ENCODE peak calls at places on chromosomes 11 and 22, in five cellular contexts. V, Q, H, U and F are unnamed samples.

GRCh38 chr11:108887436-108888238 is 222.8 kb downstream of the DDX10 start:
- DNase-seq in V (peak; percentile 74), Q (no peak), H (no peak), U (no peak), F (peak; percentile 97)

GRCh38 chr11:1772270-1773130 is 8.8 kb upstream of the CTSD start:
- DNase-seq in V (peak; percentile 90), Q (peak; percentile 91), H (peak; percentile 83), U (no peak), F (peak; percentile 99)

GRCh38 chr11:69008774-69009440 is 4.1 kb downstream of the MRGPRF start:
- DNase-seq in V (peak; percentile 97), Q (peak; percentile 86), H (peak; percentile 80), U (no peak), F (peak; percentile 95)

GRCh38 chr11:120390585-120390922 is 54.3 kb downstream of the ARHGEF12 start:
- DNase-seq in V (no peak), Q (no peak), H (no peak), U (no peak), F (no peak)

GRCh38 chr22:46695346-46696224 is 42.5 kb downstream of the CERK start:
- DNase-seq in V (no peak), Q (no peak), H (no peak), U (no peak), F (no peak)

GRCh38 chr11:22130462-22131053 is 62.3 kb upstream of the ANO5 start:
- DNase-seq in V (peak; percentile 19), Q (peak; percentile 0), H (no peak), U (no peak), F (peak; percentile 3)

GRCh38 chr11:69912161-69912910 is 93.1 kb upstream of the FGF3 start:
- DNase-seq in V (no peak), Q (no peak), H (no peak), U (no peak), F (no peak)

GRCh38 chr11:1568451-1568911 is 3.6 kb downstream of the DUSP8 start:
- DNase-seq in V (no peak), Q (no peak), H (no peak), U (no peak), F (no peak)

GRCh38 chr11:85822814-85823213 is 11.9 kb upstream of the SYTL2 start:
- DNase-seq in V (peak; percentile 65), Q (no peak), H (no peak), U (no peak), F (peak; percentile 39)

GRCh38 chr11:101555366-101555765 is 28.4 kb downstream of the TRPC6 start:
- DNase-seq in V (peak; percentile 87), Q (no peak), H (no peak), U (no peak), F (peak; percentile 40)

GRCh38 chr11:69284081-69284511 is 9.9 kb upstream of the MYEOV start:
- DNase-seq in V (no peak), Q (no peak), H (no peak), U (no peak), F (no peak)

GRCh38 chr11:71998649-71999310 is at the start of gene IL18BP:
- DNase-seq in V (no peak), Q (no peak), H (no peak), U (no peak), F (no peak)

GRCh38 chr11:35404397-35404775 is 15.0 kb downstream of the SLC1A2 start:
- DNase-seq in V (peak; percentile 56), Q (peak; percentile 50), H (peak; percentile 74), U (peak; percentile 48), F (peak; percentile 57)

GRCh38 chr11:36452987-36453386 is 57.1 kb downstream of the TRAF6 start:
- DNase-seq in V (no peak), Q (no peak), H (no peak), U (no peak), F (no peak)

GRCh38 chr11:57240007-57240406 is 3.0 kb upstream of the APLNR start:
- DNase-seq in V (no peak), Q (no peak), H (no peak), U (no peak), F (no peak)

GRCh38 chr11:123469089-123469488 is 39.0 kb downstream of the GRAMD1B start:
- DNase-seq in V (peak; percentile 33), Q (no peak), H (no peak), U (no peak), F (no peak)

GRCh38 chr11:558503-558902 is 2.0 kb downstream of the LMNTD2 start:
- DNase-seq in V (no peak), Q (no peak), H (no peak), U (no peak), F (no peak)

GRCh38 chr11:134522782-134523570 is 110.9 kb upstream of the B3GAT1 start:
- DNase-seq in V (no peak), Q (no peak), H (no peak), U (no peak), F (no peak)

GRCh38 chr22:27409299-27409698 is 392.3 kb downstream of the MN1 start:
- DNase-seq in V (no peak), Q (no peak), H (no peak), U (no peak), F (peak; percentile 44)

GRCh38 chr11:70680781-70681281 is 282.5 kb downstream of the CTTN start:
- DNase-seq in V (no peak), Q (no peak), H (no peak), U (no peak), F (no peak)

GRCh38 chr11:47716692-47717091 is 1.5 kb upstream of the AGBL2 start:
- DNase-seq in V (no peak), Q (no peak), H (no peak), U (no peak), F (no peak)

GRCh38 chr11:99260696-99261095 is 239.9 kb downstream of the CNTN5 start:
- DNase-seq in V (peak; percentile 38), Q (no peak), H (no peak), U (no peak), F (peak; percentile 77)

GRCh38 chr22:24685804-24686203 is 82.8 kb downstream of the GGT1 start:
- DNase-seq in V (no peak), Q (no peak), H (no peak), U (no peak), F (peak; percentile 48)

GRCh38 chr11:132047167-132047566 is 676.8 kb downstream of the NTM start:
- DNase-seq in V (no peak), Q (no peak), H (no peak), U (no peak), F (peak; percentile 23)

GRCh38 chr22:30506507-30506968 is 1.0 kb upstream of the SEC14L4 start:
- DNase-seq in V (no peak), Q (no peak), H (no peak), U (no peak), F (no peak)
- TF ChIP-seq CTCF in V (no peak), Q (no peak), H (no peak), U (no peak), F (no peak)

GRCh38 chr22:37137903-37138665 is 11.6 kb downstream of the IL2RB start:
- DNase-seq in V (no peak), Q (no peak), H (no peak), U (no peak), F (no peak)
- TF ChIP-seq CTCF in V (no peak), Q (no peak), H (no peak), U (no peak), F (no peak)

DNA sequence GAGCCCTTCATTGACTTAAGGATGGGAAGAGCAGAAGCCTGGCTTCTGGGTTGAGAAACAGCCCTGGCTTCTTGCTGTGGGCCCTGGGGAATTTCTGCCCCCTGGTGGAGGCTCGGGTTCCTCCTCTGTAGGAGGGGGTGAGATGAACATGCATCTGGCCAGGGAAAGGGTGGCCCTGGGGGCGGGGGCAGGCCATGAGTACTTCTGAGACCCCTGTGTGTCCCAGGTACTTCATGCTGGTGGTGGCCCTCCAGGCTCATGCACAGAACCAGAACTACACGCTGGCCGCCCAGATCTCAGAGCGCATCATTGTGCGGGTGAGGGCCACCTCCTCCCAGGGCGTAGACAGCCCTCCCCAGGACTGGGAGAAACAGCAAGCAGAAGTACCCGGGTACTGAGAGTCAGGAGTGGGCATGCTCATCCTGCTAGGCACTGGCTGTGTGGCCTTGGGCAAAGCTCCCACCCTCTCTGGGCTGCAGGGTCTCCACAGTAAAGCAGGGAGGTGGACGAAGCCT is 15.8 kb downstream of the TMEM258 start:
- DNase-seq in V (peak; percentile 80), Q (peak; percentile 59), H (peak; percentile 84), U (peak; percentile 62), F (peak; percentile 90)
- TF ChIP-seq CTCF in V (peak; percentile 94), Q (peak; percentile 69), H (peak; percentile 76), U (peak; percentile 73), F (peak; percentile 91)

GRCh38 chr11:34363363-34364084 is 5.7 kb upstream of the ABTB2 start:
- DNase-seq in V (no peak), Q (no peak), H (no peak), U (no peak), F (no peak)

GRCh38 chr11:34364102-34364501 is 6.3 kb upstream of the ABTB2 start:
- DNase-seq in V (peak; percentile 48), Q (no peak), H (no peak), U (no peak), F (peak; percentile 43)

DNA sequence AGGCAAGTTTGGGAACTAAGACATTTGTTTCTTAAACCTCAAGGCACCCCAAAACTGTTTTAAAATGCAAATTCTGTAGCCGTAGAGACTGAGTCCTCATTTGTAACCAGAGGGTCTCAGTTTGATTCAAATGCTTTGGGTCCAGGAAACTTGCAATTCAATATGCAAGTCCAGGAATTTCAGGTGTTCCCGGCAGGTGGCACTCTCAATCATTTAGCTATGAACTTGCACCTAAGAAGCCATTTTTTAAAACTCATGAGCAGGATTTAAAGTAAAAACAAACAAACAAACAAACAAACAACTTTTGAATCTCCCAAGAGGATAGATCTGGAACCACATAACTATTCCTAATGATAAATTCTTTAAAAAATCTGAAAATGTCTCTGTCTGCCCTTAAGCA is 8.7 kb upstream of the ABTB2 start:
- DNase-seq in V (peak; percentile 67), Q (peak; percentile 62), H (peak; percentile 62), U (no peak), F (peak; percentile 61)
- TF ChIP-seq CTCF in V (no peak), Q (peak; percentile 56), H (peak; percentile 46), U (peak; percentile 45), F (peak; percentile 49)

DNA sequence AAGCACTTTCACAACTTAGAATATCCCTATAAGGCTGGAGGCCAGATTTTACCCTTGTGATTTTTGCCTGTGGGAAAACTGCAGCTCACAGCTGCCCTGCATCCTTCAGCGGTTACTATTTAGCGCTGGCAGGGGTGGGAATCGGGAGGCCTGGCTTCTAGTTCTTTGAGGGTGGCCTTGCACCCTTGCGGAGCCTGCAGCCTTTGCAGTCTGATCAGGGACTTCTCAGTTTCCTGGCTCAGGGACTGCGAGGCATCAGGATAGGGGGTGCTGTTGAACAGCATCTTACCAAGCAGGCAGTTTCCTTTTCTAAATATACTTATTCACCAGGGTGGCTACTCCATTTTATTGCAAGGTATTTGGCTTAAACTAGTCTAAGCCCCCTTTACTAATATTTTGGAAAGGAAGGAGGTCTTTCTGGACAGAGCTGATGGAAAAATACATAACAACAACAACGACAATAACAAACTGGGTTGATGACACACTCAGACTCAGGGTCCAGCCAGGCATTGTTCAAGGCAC is 2.9 kb upstream of the APOA1 start:
- DNase-seq in V (peak; percentile 39), Q (peak; percentile 18), H (no peak), U (no peak), F (peak; percentile 54)
- TF ChIP-seq CTCF in V (peak; percentile 39), Q (no peak), H (no peak), U (no peak), F (peak; percentile 58)

GRCh38 chr11:125376117-125376516 is 119.9 kb downstream of the FEZ1 start:
- DNase-seq in V (no peak), Q (peak; percentile 71), H (no peak), U (no peak), F (peak; percentile 30)
- TF ChIP-seq CTCF in V (no peak), Q (no peak), H (no peak), U (no peak), F (peak; percentile 3)

GRCh38 chr22:35257321-35258143 is at the start of gene HMGXB4:
- DNase-seq in V (peak; percentile 91), Q (peak; percentile 86), H (peak; percentile 87), U (peak; percentile 76), F (peak; percentile 93)
- TF ChIP-seq CTCF in V (no peak), Q (no peak), H (no peak), U (peak; percentile 42), F (no peak)